ENCODE peak calls at places on chromosome 19, in four cellular contexts. U is IMR-90, K is HepG2, O is neural progenitor cell. W is an unnamed sample.

GRCh38 chr19:35320285-35320706 is 8.7 kb upstream of the CD22 start:
- DNase-seq in U (no peak), O (no peak), K (no peak), W (no peak)

GRCh38 chr19:43687660-43687997 is 17.7 kb upstream of the PLAUR start:
- DNase-seq in U (no peak), O (no peak), K (no peak), W (no peak)

GRCh38 chr19:14023404-14024235 is 4.3 kb upstream of the RLN3 start:
- DNase-seq in K (peak; percentile 85), O (peak; percentile 74), U (peak; percentile 44), W (peak; percentile 25)

GRCh38 chr19:56301886-56302620 is 12.6 kb downstream of the ZSCAN5A start:
- DNase-seq in O (no peak), K (no peak), U (no peak), W (no peak)

GRCh38 chr19:35257113-35257461 is 8.3 kb downstream of the LSR start:
- DNase-seq in K (no peak), O (no peak), U (no peak), W (no peak)

GRCh38 chr19:23285948-23286347 is 35.8 kb upstream of the ZNF724 start:
- DNase-seq in K (no peak), U (no peak), O (no peak), W (no peak)

GRCh38 chr19:18490719-18491118 is 31.2 kb downstream of the ELL start:
- DNase-seq in K (no peak), U (no peak), O (no peak), W (no peak)

GRCh38 chr19:10417598-10418280 is 2.6 kb upstream of the PDE4A start:
- DNase-seq in O (peak; percentile 78), K (no peak), U (no peak), W (no peak)

GRCh38 chr19:51394045-51394836 is 3.9 kb upstream of the C19orf84 start:
- DNase-seq in U (peak; percentile 99), O (peak; percentile 100), K (peak; percentile 99), W (peak; percentile 96)

GRCh38 chr19:38229585-38230073 is 5.6 kb upstream of the DPF1 start:
- DNase-seq in U (peak; percentile 91), K (peak; percentile 68), O (peak; percentile 93), W (peak; percentile 68)

GRCh38 chr19:45250216-45250831 is 747 bp upstream of the MARK4 start:
- DNase-seq in K (no peak), O (peak; percentile 20), U (no peak), W (no peak)

GRCh38 chr19:23509686-23510450 is 114.6 kb upstream of the ZNF91 start:
- DNase-seq in O (no peak), U (no peak), K (no peak), W (no peak)

GRCh38 chr19:40908981-40909380 is 26.9 kb upstream of the CYP2A7 start:
- DNase-seq in K (no peak), U (no peak), O (no peak), W (no peak)

GRCh38 chr19:45186509-45187334 is 8.1 kb downstream of the BLOC1S3 start:
- DNase-seq in K (peak; percentile 75), O (no peak), U (peak; percentile 62), W (no peak)

GRCh38 chr19:19597809-19598306 is 20.6 kb downstream of the PBX4 start:
- DNase-seq in O (no peak), U (no peak), K (peak; percentile 27), W (no peak)

GRCh38 chr19:2477732-2478191 is 1.8 kb downstream of the GADD45B start:
- DNase-seq in O (no peak), U (peak; percentile 49), K (no peak), W (no peak)

GRCh38 chr19:52621376-52621775 is 16.8 kb downstream of the ZNF83 start:
- DNase-seq in O (no peak), U (no peak), K (no peak), W (no peak)

GRCh38 chr19:17579523-17580244 is 24.2 kb downstream of the COLGALT1 start:
- DNase-seq in O (peak; percentile 73), K (no peak), U (peak; percentile 26), W (no peak)

GRCh38 chr19:45114116-45114515 is 21.1 kb downstream of the PPP1R37 start:
- DNase-seq in K (no peak), U (no peak), O (no peak), W (no peak)

GRCh38 chr19:38650911-38651584 is 3.6 kb downstream of the ACTN4 start:
- DNase-seq in U (peak; percentile 60), O (no peak), K (no peak), W (peak; percentile 88)

GRCh38 chr19:12834976-12835757 is 788 bp upstream of the RTBDN start:
- DNase-seq in U (no peak), O (peak; percentile 57), K (no peak), W (no peak)

GRCh38 chr19:8459520-8460260 is 14.9 kb downstream of the HNRNPM start:
- DNase-seq in K (peak; percentile 29), U (peak; percentile 86), O (no peak), W (peak; percentile 75)

GRCh38 chr19:16342002-16342715 is 17.5 kb downstream of the KLF2 start:
- DNase-seq in U (no peak), O (no peak), K (no peak), W (peak; percentile 66)

GRCh38 chr19:38315657-38316476 is at the start of gene YIF1B:
- DNase-seq in U (peak; percentile 96), K (peak; percentile 93), O (peak; percentile 98), W (peak; percentile 95)

GRCh38 chr19:16654151-16654550 is 5.8 kb downstream of the SMIM7 start:
- DNase-seq in U (no peak), K (peak; percentile 35), O (no peak), W (no peak)

GRCh38 chr19:40249201-40249600 is 22.7 kb upstream of the CCNP start:
- DNase-seq in K (no peak), O (no peak), U (no peak), W (no peak)

GRCh38 chr19:2330632-2331284 is 2.3 kb downstream of the SPPL2B start:
- DNase-seq in U (no peak), K (peak; percentile 68), O (no peak), W (no peak)

GRCh38 chr19:7534531-7534980 is 961 bp upstream of the PNPLA6 start:
- DNase-seq in O (peak; percentile 89), K (peak; percentile 70), U (peak; percentile 87), W (peak; percentile 83)

GRCh38 chr19:29193116-29193515 is 19.8 kb downstream of the UQCRFS1 start:
- DNase-seq in K (no peak), O (no peak), U (no peak), W (no peak)

GRCh38 chr19:45382426-45382825 is 12.1 kb upstream of the ERCC2 start:
- DNase-seq in U (no peak), O (no peak), K (no peak), W (no peak)

GRCh38 chr19:50668416-50669318 is 19.4 kb downstream of the C19orf81 start:
- DNase-seq in U (no peak), K (no peak), O (peak; percentile 39), W (no peak)

GRCh38 chr19:30339624-30340525 is 32.3 kb upstream of the ZNF536 start:
- DNase-seq in K (no peak), O (no peak), U (no peak), W (no peak)
- H2AFZ ChIP-seq in K (no peak overlapping the region), O (no peak overlapping the region), U (no peak overlapping the region), W (no peak overlapping the region)

DNA sequence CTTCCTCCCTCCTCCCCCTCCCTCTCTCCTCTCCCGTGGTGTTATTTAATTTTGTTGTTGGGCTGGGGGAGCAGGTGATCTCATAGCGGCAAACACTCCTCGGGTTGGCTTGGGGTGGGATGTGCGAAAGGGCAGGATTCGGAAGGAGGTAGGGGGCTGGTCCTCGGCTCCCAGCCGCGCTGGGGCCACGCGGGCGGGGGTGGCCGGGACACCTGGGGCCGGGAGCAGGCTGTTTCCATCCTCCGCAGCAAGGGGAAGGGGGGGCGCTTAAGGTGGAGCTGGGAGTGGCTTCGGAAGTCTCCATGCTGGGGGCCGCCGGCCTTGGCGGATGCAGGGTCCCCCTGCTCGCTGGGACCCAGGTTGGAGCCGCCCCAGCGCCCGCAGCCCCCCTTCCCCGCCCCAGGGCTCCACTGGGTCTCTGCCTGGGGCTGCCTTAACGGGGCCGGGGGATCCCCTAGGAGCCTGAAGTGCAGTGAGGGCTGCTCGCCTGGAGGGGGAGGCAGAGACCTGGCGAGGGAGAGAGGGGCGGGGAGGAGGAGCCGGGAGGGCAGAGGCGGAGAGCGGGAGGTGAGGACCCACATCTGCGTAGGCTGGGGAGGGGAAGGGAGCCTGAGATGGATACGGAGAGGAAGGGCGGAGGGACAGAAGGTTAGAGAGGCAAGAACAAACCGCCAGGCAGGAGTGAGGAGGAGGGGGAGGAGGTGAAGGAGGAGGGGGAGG is 365 bp upstream of the CA11 start:
- DNase-seq in K (peak; percentile 70), U (peak; percentile 72), O (peak; percentile 96), W (peak; percentile 56)
- TF ChIP-seq CTCF in K (peak; percentile 98), U (peak; percentile 87), O (peak; percentile 83), W (peak; percentile 36)

GRCh38 chr19:4375164-4375619 is 25.2 kb downstream of the SH3GL1 start:
- DNase-seq in K (peak; percentile 75), U (no peak), O (no peak), W (no peak)

GRCh38 chr19:4373601-4374441 is 26.5 kb downstream of the SH3GL1 start:
- DNase-seq in O (no peak), K (no peak), U (peak; percentile 36), W (no peak)

GRCh38 chr19:4375620-4376228 is 24.6 kb downstream of the SH3GL1 start:
- DNase-seq in U (peak; percentile 81), K (peak; percentile 51), O (peak; percentile 74), W (peak; percentile 69)

GRCh38 chr19:4372630-4373367 is 27.5 kb downstream of the SH3GL1 start:
- DNase-seq in K (no peak), U (no peak), O (no peak), W (no peak)

GRCh38 chr19:4374451-4375163 is 25.7 kb downstream of the SH3GL1 start:
- DNase-seq in K (peak; percentile 79), O (no peak), U (peak; percentile 87), W (peak; percentile 77)
- H2AFZ ChIP-seq in K (no peak overlapping the region), O (no peak overlapping the region), U (peak overlapping the region; percentile 74), W (no peak overlapping the region)

GRCh38 chr19:660793-661426 is 2.1 kb downstream of the RNF126 start:
- DNase-seq in U (no peak), K (peak; percentile 95), O (no peak), W (no peak)

GRCh38 chr19:657611-658010 is 5.4 kb downstream of the RNF126 start:
- DNase-seq in U (no peak), K (no peak), O (no peak), W (no peak)

GRCh38 chr19:658059-658839 is 4.8 kb downstream of the RNF126 start:
- DNase-seq in U (no peak), K (no peak), O (no peak), W (no peak)

GRCh38 chr19:656751-657559 is 6.1 kb downstream of the RNF126 start:
- DNase-seq in U (no peak), O (no peak), K (no peak), W (no peak)

DNA sequence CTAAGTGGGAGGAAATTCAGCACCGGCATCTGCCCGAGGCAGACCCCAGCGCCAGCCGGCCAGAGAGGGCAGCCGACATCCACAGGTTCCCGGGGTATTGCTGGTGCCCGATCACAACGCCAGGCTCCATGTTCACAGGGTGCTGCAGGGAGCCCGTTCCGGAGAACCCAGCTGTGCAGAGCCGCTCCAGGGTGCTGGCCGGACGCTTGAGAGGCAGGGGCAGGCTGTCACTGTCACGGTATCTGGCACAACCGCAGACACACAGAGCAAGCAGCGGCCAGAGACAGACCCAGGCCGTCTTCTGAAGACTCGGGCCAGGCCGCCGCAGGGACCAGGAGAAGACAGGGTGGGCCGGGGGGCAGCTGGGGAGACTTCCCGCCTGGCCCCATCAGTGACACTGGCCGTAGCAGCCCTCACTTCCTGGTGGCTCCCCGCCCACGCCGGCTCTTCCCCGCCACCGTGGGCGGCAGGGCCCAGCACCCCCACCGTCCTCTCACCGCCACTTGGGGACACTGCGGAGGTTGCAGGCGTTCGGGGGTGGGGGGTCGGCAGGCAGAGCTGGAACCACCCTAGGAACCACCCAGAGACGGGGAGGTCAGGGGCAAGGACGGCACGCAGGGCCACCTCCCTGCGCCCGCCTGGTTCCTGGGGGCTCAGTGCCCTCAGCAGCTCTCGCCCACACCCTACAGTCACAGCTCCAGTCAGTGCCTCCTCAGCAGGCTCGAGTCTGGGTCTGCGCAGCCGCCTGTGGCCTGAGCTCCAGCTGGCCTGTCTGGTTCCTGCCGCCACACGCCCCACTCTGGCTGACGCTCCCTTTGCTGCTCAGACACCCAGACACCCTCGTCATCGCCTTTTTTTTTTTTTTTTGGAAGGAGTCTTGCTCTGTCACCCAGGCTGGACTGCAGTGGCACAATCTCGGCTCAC is 3.8 kb downstream of the RNF126 start:
- DNase-seq in U (no peak), K (no peak), O (no peak), W (peak; percentile 53)
- TF ChIP-seq CTCF in U (no peak), K (no peak), O (no peak), W (no peak)

W was measured in astrocyte.